ENCODE peak calls at places on chromosomes 4 and X, in eight cellular contexts. F, V, E, L, N, I, S and G are unnamed samples.

GRCh38 chrX:136868283-136869055 is 12.1 kb downstream of the RBMX start:
- DNase-seq in F (no peak), V (no peak), E (no peak), L (no peak), N (no peak), I (no peak), S (no peak), G (no peak)

GRCh38 chrX:104113237-104113965 is 1.1 kb downstream of the ZCCHC18 start:
- DNase-seq in F (peak), V (peak), E (no peak), L (peak), N (peak), I (peak), S (peak), G (no peak)

GRCh38 chr4:173046818-173047217 is 121.8 kb upstream of the GALNT7 start:
- DNase-seq in F (no peak), V (peak), E (no peak), L (no peak), N (no peak), I (no peak), S (no peak), G (no peak)

GRCh38 chrX:45775462-45775861 is 574.8 kb upstream of the DIPK2B start:
- DNase-seq in F (no peak), V (peak), E (no peak), L (peak), N (no peak), I (no peak), S (no peak), G (no peak)

GRCh38 chr4:175412744-175413143 is 399.3 kb downstream of the GPM6A start:
- DNase-seq in F (no peak), V (peak), E (no peak), L (no peak), N (no peak), I (no peak), S (no peak), G (no peak)

GRCh38 chrX:154516655-154517100 is 646 bp upstream of the FAM3A start:
- DNase-seq in F (no peak), V (no peak), E (no peak), L (no peak), N (no peak), I (peak), S (peak), G (no peak)

GRCh38 chrX:53128097-53128749 is 34.3 kb downstream of the KANTR start:
- DNase-seq in F (no peak), V (no peak), E (no peak), L (no peak), N (no peak), I (no peak), S (no peak), G (no peak)

GRCh38 chrX:15744181-15744867 is 6.3 kb downstream of the CA5B start:
- DNase-seq in F (no peak), V (no peak), E (no peak), L (no peak), N (no peak), I (no peak), S (peak), G (no peak)

GRCh38 chr4:119238068-119238722 is 25.7 kb downstream of the USP53 start:
- DNase-seq in F (no peak), V (no peak), E (peak), L (no peak), N (no peak), I (peak), S (no peak), G (no peak)

GRCh38 chrX:70096052-70096451 is 33.8 kb downstream of the OTUD6A start:
- DNase-seq in F (peak), V (peak), E (no peak), L (no peak), N (no peak), I (no peak), S (peak), G (no peak)

GRCh38 chr4:129261584-129261983 is 165.6 kb downstream of the C4orf33 start:
- DNase-seq in F (peak), V (no peak), E (no peak), L (no peak), N (no peak), I (no peak), S (no peak), G (no peak)

GRCh38 chr4:144338148-144338547 is 197.6 kb upstream of the GYPA start:
- DNase-seq in F (no peak), V (no peak), E (no peak), L (no peak), N (no peak), I (no peak), S (no peak), G (no peak)

GRCh38 chrX:114611018-114611619 is 27.2 kb downstream of the HTR2C start:
- DNase-seq in F (peak), V (peak), E (no peak), L (peak), N (no peak), I (peak), S (peak), G (no peak)

GRCh38 chr4:107913283-107913899 is 18.0 kb upstream of the CYP2U1 start:
- DNase-seq in F (peak), V (peak), E (no peak), L (peak), N (no peak), I (peak), S (peak), G (no peak)

GRCh38 chr4:140715121-140715520 is 41.1 kb downstream of the TBC1D9 start:
- DNase-seq in F (no peak), V (no peak), E (no peak), L (no peak), N (no peak), I (no peak), S (no peak), G (no peak)

GRCh38 chr4:8847331-8847730 is 24.3 kb downstream of the HMX1 start:
- DNase-seq in F (no peak), V (no peak), E (no peak), L (no peak), N (peak), I (no peak), S (no peak), G (no peak)

GRCh38 chr4:56907489-56908205 is at the start of gene REST:
- DNase-seq in F (peak), V (peak), E (peak), L (peak), N (peak), I (peak), S (peak), G (peak)